ENCODE peak calls at places on chromosomes 5 and 9, in nine cellular contexts. B, H, R, W, Y, L, I, G and A are unnamed samples. For H3K4me1, the result is how much of the 10 kb centered on the place peaks cover.

GRCh38 chr5:137880313-137880712 is 8.9 kb upstream of the PKD2L2 start:
- DNase-seq in B (no peak), H (no peak), R (no peak), W (no peak), Y (no peak), L (no peak), I (no peak), G (no peak), A (peak)

GRCh38 chr5:157528036-157528632 is 47.4 kb downstream of the ADAM19 start:
- DNase-seq in B (no peak), H (no peak), R (no peak), W (no peak), Y (no peak), L (no peak), I (no peak), G (peak), A (peak)

GRCh38 chr9:93205896-93206575 is 22.1 kb downstream of the WNK2 start:
- DNase-seq in B (no peak), H (no peak), R (no peak), W (no peak), Y (no peak), L (no peak), I (no peak), G (no peak), A (no peak)

GRCh38 chr9:130944510-130945058 is 5.5 kb upstream of the FIBCD1 start:
- DNase-seq in B (no peak), H (no peak), R (no peak), W (no peak), Y (no peak), L (no peak), I (no peak), G (no peak), A (no peak)

GRCh38 chr9:134863306-134863902 is 17.2 kb upstream of the FCN2 start:
- DNase-seq in B (no peak), H (no peak), R (no peak), W (no peak), Y (no peak), L (no peak), I (no peak), G (no peak), A (no peak)

GRCh38 chr9:127423591-127423933 is 620 bp upstream of the ZNF79 start:
- DNase-seq in B (no peak), H (no peak), R (no peak), W (no peak), Y (no peak), L (no peak), I (no peak), G (no peak), A (no peak)

GRCh38 chr5:82074968-82075367 is 103.1 kb downstream of the ATG10 start:
- DNase-seq in B (no peak), H (no peak), R (no peak), W (no peak), Y (no peak), L (no peak), I (no peak), G (no peak), A (no peak)

GRCh38 chr9:88537743-88538055 is 2.7 kb downstream of the NXNL2 start:
- DNase-seq in B (peak), H (peak), R (peak), W (no peak), Y (peak), L (no peak), I (peak), G (peak), A (no peak)

GRCh38 chr5:143114481-143114880 is 289.0 kb downstream of the NR3C1 start:
- DNase-seq in B (no peak), H (no peak), R (no peak), W (no peak), Y (no peak), L (no peak), I (no peak), G (no peak), A (no peak)

GRCh38 chr5:168624850-168625357 is 45.7 kb upstream of the PANK3 start:
- DNase-seq in B (no peak), H (no peak), R (no peak), W (no peak), Y (no peak), L (no peak), I (no peak), G (no peak), A (no peak)

GRCh38 chr5:68942169-68942568 is 151.6 kb upstream of the SLC30A5 start:
- DNase-seq in B (no peak), H (no peak), R (no peak), W (no peak), Y (no peak), L (no peak), I (no peak), G (no peak), A (no peak)

GRCh38 chr5:58153255-58153654 is 306.6 kb downstream of the PLK2 start:
- DNase-seq in B (no peak), H (no peak), R (no peak), W (no peak), Y (no peak), L (no peak), I (no peak), G (peak), A (no peak)

GRCh38 chr9:107638922-107639321 is 149.4 kb upstream of the KLF4 start:
- DNase-seq in B (no peak), H (peak), R (peak), W (no peak), Y (peak), L (no peak), I (no peak), G (peak), A (peak)

GRCh38 chr9:132486706-132487350 is 76.8 kb downstream of the CFAP77 start:
- DNase-seq in B (no peak), H (no peak), R (no peak), W (no peak), Y (no peak), L (no peak), I (no peak), G (no peak), A (no peak)

GRCh38 chr5:45414620-45415551 is 281.3 kb downstream of the HCN1 start:
- DNase-seq in B (no peak), H (no peak), R (no peak), W (no peak), Y (no peak), L (no peak), I (no peak), G (no peak), A (no peak)

GRCh38 chr5:95238560-95239325 is 46.2 kb downstream of the MCTP1 start:
- DNase-seq in B (no peak), H (no peak), R (no peak), W (no peak), Y (no peak), L (no peak), I (no peak), G (peak), A (no peak)

GRCh38 chr9:92661761-92662160 is 8.2 kb downstream of the IPPK start:
- DNase-seq in B (no peak), H (no peak), R (no peak), W (no peak), Y (no peak), L (no peak), I (peak), G (no peak), A (no peak)

GRCh38 chr9:137070906-137071275 is 534 bp upstream of the SAPCD2 start:
- DNase-seq in B (no peak), H (peak), R (peak), W (no peak), Y (no peak), L (no peak), I (no peak), G (no peak), A (no peak)

GRCh38 chr9:86405926-86406325 is 51.7 kb upstream of the TUT7 start:
- DNase-seq in B (peak), H (peak), R (no peak), W (peak), Y (no peak), L (no peak), I (no peak), G (peak), A (peak)

GRCh38 chr9:114004221-114004716 is 73.8 kb downstream of the AMBP start:
- DNase-seq in B (no peak), H (peak), R (peak), W (no peak), Y (peak), L (no peak), I (peak), G (no peak), A (peak)

GRCh38 chr5:177453852-177454396 is 7.3 kb downstream of the PRR7 start:
- DNase-seq in B (no peak), H (peak), R (peak), W (no peak), Y (no peak), L (no peak), I (no peak), G (no peak), A (no peak)

GRCh38 chr9:32398207-32398606 is 13.8 kb downstream of the ACO1 start:
- DNase-seq in B (no peak), H (no peak), R (no peak), W (no peak), Y (no peak), L (no peak), I (no peak), G (peak), A (no peak)
- H3K4me1 ChIP-seq in B (under half), H (under half), R (under half), W (under half), Y (under half), L (under half), I (under half), G (under half), A (under half)

GRCh38 chr5:166428264-166428663 is 1863.2 kb upstream of the WWC1 start:
- DNase-seq in B (no peak), H (no peak), R (no peak), W (no peak), Y (no peak), L (no peak), I (no peak), G (no peak), A (no peak)

GRCh38 chr5:166427211-166427610 is 1864.2 kb upstream of the WWC1 start:
- DNase-seq in B (no peak), H (no peak), R (no peak), W (no peak), Y (no peak), L (no peak), I (no peak), G (no peak), A (no peak)

GRCh38 chr5:166433679-166434078 is 1857.8 kb upstream of the WWC1 start:
- DNase-seq in B (no peak), H (no peak), R (no peak), W (no peak), Y (no peak), L (no peak), I (no peak), G (no peak), A (no peak)

DNA sequence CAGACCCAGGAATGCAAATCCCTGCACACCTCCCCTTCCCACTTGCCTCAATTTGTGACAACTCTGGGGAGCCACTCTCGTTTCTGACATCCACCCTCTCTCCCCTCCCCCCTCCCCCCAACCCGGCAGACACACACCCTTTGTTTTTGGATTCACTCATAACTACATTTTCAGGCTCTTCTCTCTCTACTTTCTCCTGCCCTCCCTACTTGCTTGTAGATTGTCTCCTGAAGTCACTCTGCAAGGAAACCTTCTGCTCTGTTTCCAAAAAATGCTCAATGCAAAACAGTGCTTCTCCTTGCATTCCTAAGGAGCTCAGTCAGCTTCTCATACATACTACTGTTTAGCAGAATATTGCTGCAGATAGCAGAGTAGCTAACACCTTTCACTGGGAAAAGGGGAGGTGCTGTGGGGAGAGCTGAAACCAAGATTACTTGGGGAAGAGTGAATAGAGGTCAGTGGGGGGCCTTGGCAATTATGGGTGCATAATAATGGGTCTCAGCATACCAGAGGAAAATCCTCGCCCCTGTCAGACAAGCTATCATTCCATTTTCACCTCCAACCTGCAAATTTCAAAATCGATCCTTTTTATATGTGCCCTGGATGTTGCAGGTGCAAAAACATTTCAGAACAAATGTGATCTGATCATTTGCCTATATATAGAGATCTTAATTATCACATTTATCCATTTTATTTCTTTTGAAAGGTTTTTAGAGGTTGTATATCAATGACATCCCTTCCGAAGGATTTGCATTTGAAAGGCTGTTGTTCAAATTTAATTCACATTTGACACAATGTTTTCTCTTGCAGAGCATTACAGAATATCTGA is 1860.7 kb upstream of the WWC1 start:
- DNase-seq in B (no peak), H (no peak), R (no peak), W (no peak), Y (no peak), L (no peak), I (no peak), G (no peak), A (no peak)
- H3K4me3 ChIP-seq in B (no peak), H (no peak), R (no peak), W (no peak), Y (no peak), L (no peak), I (no peak), G (no peak), A (no peak)

GRCh38 chr5:179805529-179806249 is 977 bp downstream of the MGAT4B start:
- DNase-seq in B (no peak), H (no peak), R (peak), W (no peak), Y (no peak), L (no peak), I (no peak), G (no peak), A (peak)
- TF ChIP-seq POLR2A in B (peak), H (peak), R (peak), W (no peak), Y (no peak), L (peak), I (no peak), G (no peak), A (peak)

GRCh38 chr9:72356019-72356653 is 8.9 kb downstream of the ZFAND5 start:
- DNase-seq in B (no peak), H (no peak), R (no peak), W (no peak), Y (no peak), L (no peak), I (no peak), G (no peak), A (no peak)
- H3K4me1 ChIP-seq in B (half or more), H (under half), R (under half), W (under half), Y (half or more), L (under half), I (under half), G (under half), A (half or more)

DNA sequence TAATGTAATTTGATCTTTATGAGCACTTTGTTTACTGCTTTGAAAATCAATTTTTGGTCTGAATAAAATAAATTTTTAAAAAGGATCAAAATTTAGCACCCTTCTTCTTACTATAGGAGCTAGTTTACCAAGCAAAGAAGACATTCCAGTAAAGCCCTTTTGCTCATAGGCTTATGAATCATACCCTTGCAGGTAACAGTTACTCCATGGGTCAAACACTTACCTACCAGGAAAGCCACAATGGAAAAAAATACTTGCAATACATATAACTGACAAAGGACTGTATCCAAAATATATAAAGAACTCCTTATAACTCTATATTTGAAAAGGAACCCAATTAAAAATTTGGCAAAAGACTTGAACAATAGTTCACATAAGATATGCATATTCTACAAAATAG is 66.6 kb downstream of the SHOC1 start:
- DNase-seq in B (no peak), H (no peak), R (no peak), W (peak), Y (no peak), L (no peak), I (no peak), G (peak), A (no peak)
- H3K4me3 ChIP-seq in B (no peak), H (no peak), R (no peak), W (peak), Y (no peak), L (no peak), I (no peak), G (no peak), A (no peak)

DNA sequence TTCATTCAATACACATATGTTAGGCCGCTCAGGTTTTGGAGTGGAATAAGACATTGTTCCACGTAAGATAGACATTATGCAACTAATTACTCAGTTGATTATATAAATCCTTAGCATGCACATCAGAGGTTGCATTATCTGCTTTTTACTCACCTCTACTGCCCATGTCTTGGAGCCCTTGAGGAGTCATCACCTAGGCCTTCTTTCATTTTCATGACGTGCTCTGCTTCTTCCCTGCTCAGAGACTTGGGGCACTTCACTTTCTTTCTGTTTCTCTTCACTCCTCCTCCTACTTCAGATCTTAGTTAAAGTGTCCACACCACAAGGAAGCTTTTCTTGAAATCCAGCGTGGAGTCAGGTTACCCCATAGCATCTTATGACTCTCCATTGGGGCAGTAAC is 241.1 kb downstream of the TLR4 start:
- DNase-seq in B (no peak), H (no peak), R (no peak), W (no peak), Y (no peak), L (no peak), I (no peak), G (no peak), A (no peak)
- TF ChIP-seq POLR2A in B (no peak), H (no peak), R (no peak), W (no peak), Y (no peak), L (no peak), I (no peak), G (no peak), A (no peak)

GRCh38 chr9:111913159-111913558 is 16.5 kb downstream of the UGCG start:
- DNase-seq in B (no peak), H (no peak), R (no peak), W (no peak), Y (no peak), L (no peak), I (no peak), G (no peak), A (no peak)
- H3K4me1 ChIP-seq in B (under half), H (under half), R (under half), W (under half), Y (half or more), L (half or more), I (under half), G (under half), A (under half)

GRCh38 chr5:141512390-141513020 is 23.6 kb downstream of the PCDHGC5 start:
- DNase-seq in B (peak), H (peak), R (peak), W (peak), Y (peak), L (no peak), I (peak), G (peak), A (peak)
- H3K4me3 ChIP-seq in B (no peak), H (no peak), R (peak), W (no peak), Y (peak), L (peak), I (peak), G (peak), A (peak)

GRCh38 chr9:38029923-38030638 is 38.9 kb downstream of the SHB start:
- DNase-seq in B (no peak), H (no peak), R (no peak), W (no peak), Y (no peak), L (no peak), I (no peak), G (no peak), A (no peak)
- TF ChIP-seq POLR2A in B (no peak), H (no peak), R (no peak), W (no peak), Y (no peak), L (no peak), I (no peak), G (no peak), A (no peak)